ENCODE peak calls at places on chromosomes 4 and X, in ten cellular contexts. J, L, W, D, Q, H, O, A, Z and C are unnamed samples.

GRCh38 chrX:103626855-103627254 is 1.9 kb upstream of the TCEAL1 start:
- DNase-seq in H (no peak), Q (no peak), L (no peak), O (no peak), Z (no peak), D (no peak), J (no peak), A (no peak), W (no peak), C (no peak)

GRCh38 chrX:18354369-18355329 is at the start of gene SCML2:
- DNase-seq in L (no peak), D (peak), H (peak), Q (no peak), Z (peak), O (peak), J (no peak), W (peak), A (no peak), C (no peak)

GRCh38 chrX:18875256-18875878 is 108.5 kb downstream of the PHKA2 start:
- DNase-seq in A (no peak), H (no peak), Q (no peak), W (no peak), L (no peak), J (no peak), O (no peak), Z (no peak), D (no peak), C (no peak)

GRCh38 chr4:145041378-145041777 is 56.6 kb downstream of the ANAPC10 start:
- DNase-seq in Q (no peak), L (no peak), Z (no peak), W (no peak), A (no peak), D (no peak), O (no peak), H (no peak), J (no peak), C (no peak)

GRCh38 chrX:71622347-71623104 is 4.2 kb upstream of the CXCR3 start:
- DNase-seq in D (peak), W (no peak), J (peak), L (no peak), O (peak), Q (no peak), A (no peak), H (peak), Z (no peak), C (peak)

GRCh38 chrX:123424546-123424945 is 240.5 kb downstream of the GRIA3 start:
- DNase-seq in J (no peak), A (no peak), H (no peak), D (no peak), W (no peak), O (no peak), L (peak), Z (peak), Q (no peak), C (peak)

GRCh38 chr4:69754926-69755580 is 5.4 kb downstream of the SULT1B1 start:
- DNase-seq in Z (no peak), L (no peak), O (no peak), A (no peak), Q (no peak), J (no peak), D (no peak), W (no peak), H (no peak), C (no peak)

GRCh38 chrX:46152756-46153155 is 392.5 kb downstream of the ZNF674 start:
- DNase-seq in H (no peak), L (no peak), O (no peak), J (no peak), W (no peak), Z (no peak), D (no peak), Q (no peak), A (no peak), C (no peak)

GRCh38 chrX:123881330-123881729 is 21.5 kb downstream of the XIAP start:
- DNase-seq in Q (no peak), J (no peak), O (no peak), A (no peak), Z (peak), H (no peak), D (no peak), W (no peak), L (no peak), C (no peak)

GRCh38 chr4:22356996-22357596 is 158.8 kb downstream of the ADGRA3 start:
- DNase-seq in D (no peak), A (peak), Z (peak), Q (peak), W (no peak), O (no peak), H (no peak), J (no peak), L (no peak), C (peak)

GRCh38 chrX:68841251-68842049 is 12.6 kb downstream of the EFNB1 start:
- DNase-seq in L (no peak), Z (no peak), Q (no peak), J (no peak), W (no peak), H (no peak), D (no peak), A (no peak), O (no peak), C (no peak)

GRCh38 chr4:140635606-140636005 is 66.8 kb upstream of the UCP1 start:
- DNase-seq in J (no peak), D (no peak), H (no peak), Z (peak), A (no peak), Q (peak), W (no peak), O (peak), L (no peak), C (no peak)

GRCh38 chrX:40444798-40445496 is 135.8 kb upstream of the ATP6AP2 start:
- DNase-seq in A (no peak), O (peak), Q (no peak), W (no peak), H (no peak), Z (no peak), L (no peak), D (no peak), J (no peak), C (no peak)

GRCh38 chr4:118034061-118034785 is at the start of gene NDST3:
- DNase-seq in L (peak), Q (no peak), H (peak), D (peak), J (no peak), Z (peak), W (peak), O (peak), A (peak), C (peak)

GRCh38 chr4:65367306-65367705 is 303.0 kb downstream of the EPHA5 start:
- DNase-seq in L (no peak), O (no peak), Z (no peak), J (no peak), W (no peak), H (no peak), A (no peak), Q (no peak), D (no peak), C (no peak)

GRCh38 chr4:1628892-1629703 is 55.0 kb downstream of the FAM53A start:
- DNase-seq in Z (peak), D (peak), Q (no peak), W (peak), A (peak), J (peak), H (peak), L (no peak), O (peak), C (no peak)

GRCh38 chr4:23235613-23236390 is 543.1 kb downstream of the GBA3 start:
- DNase-seq in Z (no peak), J (no peak), O (peak), H (no peak), D (no peak), W (no peak), Q (no peak), L (no peak), A (no peak), C (peak)

GRCh38 chrX:24371391-24371972 is 11.0 kb downstream of the SUPT20HL1 start:
- DNase-seq in W (peak), H (no peak), A (peak), J (no peak), O (peak), D (peak), Z (peak), Q (peak), L (no peak), C (peak)

GRCh38 chr4:112604590-112604989 is 32.1 kb downstream of the ZGRF1 start:
- DNase-seq in H (no peak), D (peak), J (no peak), W (peak), L (peak), O (peak), Z (peak), Q (peak), A (peak), C (peak)

GRCh38 chr4:8738471-8738931 is 133.1 kb downstream of the HMX1 start:
- DNase-seq in W (no peak), Z (no peak), H (no peak), J (no peak), A (no peak), L (no peak), Q (no peak), D (no peak), O (no peak), C (no peak)

GRCh38 chr4:19285146-19285545 is 966.6 kb upstream of the SLIT2 start:
- DNase-seq in Z (no peak), A (no peak), H (no peak), J (no peak), D (no peak), W (no peak), L (no peak), O (no peak), Q (no peak), C (no peak)

GRCh38 chrX:147898951-147899350 is 12.8 kb upstream of the FMR1 start:
- DNase-seq in H (no peak), J (no peak), D (no peak), L (no peak), Q (no peak), A (no peak), W (no peak), O (no peak), Z (no peak), C (no peak)

GRCh38 chrX:18981124-18981807 is 2.6 kb downstream of the PHKA2 start:
- DNase-seq in J (no peak), O (no peak), A (no peak), H (no peak), Z (no peak), W (no peak), Q (no peak), D (no peak), L (no peak), C (no peak)

GRCh38 chrX:8033175-8033574 is 106.0 kb upstream of the PNPLA4 start:
- DNase-seq in L (no peak), A (no peak), Q (no peak), J (no peak), H (no peak), O (no peak), Z (peak), W (no peak), D (no peak), C (no peak)

GRCh38 chrX:96771500-96771899 is 86.9 kb downstream of the DIAPH2 start:
- DNase-seq in O (no peak), Q (no peak), L (no peak), D (no peak), Z (no peak), J (no peak), A (no peak), W (no peak), H (no peak), C (no peak)

GRCh38 chr4:6633091-6633906 is 7.2 kb upstream of the MRFAP1 start:
- DNase-seq in J (no peak), Q (no peak), A (no peak), H (no peak), W (no peak), L (peak), Z (no peak), O (peak), D (no peak), C (no peak)